ENCODE peak calls at places on chromosomes 11 and 22, in eight cellular contexts. B is brain microvascular endothelial cell; K is BE2C; Q is fibroblast of lung; V is CD8-positive, alpha-beta T cell; F is kidney epithelial cell; E is tibial nerve; L is gastrocnemius medialis. O is an unnamed sample. For H3K36me3, the result is how much of the 10 kb centered on the place peaks cover.

GRCh38 chr11:36030707-36031365 is 87.0 kb downstream of the LDLRAD3 start:
- DNase-seq in B (no peak), K (peak), Q (peak), V (no peak), F (no peak), E (no peak), L (peak), O (no peak)

GRCh38 chr11:124194696-124195418 is 11.7 kb downstream of the OR10D3 start:
- DNase-seq in B (peak), K (peak), Q (peak), V (peak), F (peak), E (peak), L (no peak), O (peak)

GRCh38 chr22:41775976-41776375 is 24.5 kb upstream of the CCDC134 start:
- DNase-seq in B (no peak), K (no peak), Q (no peak), V (no peak), F (no peak), E (no peak), L (no peak), O (no peak)

GRCh38 chr11:117998201-117998579 is 12.0 kb downstream of the IL10RA start:
- DNase-seq in B (no peak), K (no peak), Q (no peak), V (no peak), F (no peak), E (no peak), L (no peak), O (no peak)

GRCh38 chr11:64537876-64538275 is 53.1 kb upstream of the SLC22A12 start:
- DNase-seq in B (no peak), K (no peak), Q (no peak), V (no peak), F (no peak), E (no peak), L (no peak), O (no peak)

GRCh38 chr11:74771139-74771538 is 22.5 kb downstream of the RNF169 start:
- DNase-seq in B (no peak), K (no peak), Q (no peak), V (no peak), F (no peak), E (no peak), L (no peak), O (no peak)

GRCh38 chr11:39365809-39366436 is 2093.5 kb downstream of the LRRC4C start:
- DNase-seq in B (no peak), K (no peak), Q (peak), V (no peak), F (peak), E (no peak), L (no peak), O (no peak)

GRCh38 chr11:57779275-57779674 is 17.7 kb downstream of the CTNND1 start:
- DNase-seq in B (peak), K (no peak), Q (peak), V (no peak), F (peak), E (peak), L (no peak), O (no peak)

GRCh38 chr22:38725900-38726655 is 20.3 kb downstream of the GTPBP1 start:
- DNase-seq in B (no peak), K (no peak), Q (no peak), V (no peak), F (no peak), E (no peak), L (no peak), O (no peak)

GRCh38 chr11:8971917-8972316 is 7.7 kb upstream of the TMEM9B start:
- DNase-seq in B (no peak), K (no peak), Q (no peak), V (no peak), F (no peak), E (no peak), L (no peak), O (no peak)

GRCh38 chr22:29700949-29701927 is 18.6 kb upstream of the CABP7 start:
- DNase-seq in B (no peak), K (peak), Q (peak), V (no peak), F (peak), E (no peak), L (no peak), O (no peak)

GRCh38 chr11:117523680-117524079 is 196.0 kb downstream of the CEP164 start:
- DNase-seq in B (peak), K (no peak), Q (peak), V (no peak), F (no peak), E (no peak), L (no peak), O (no peak)

GRCh38 chr11:107549253-107549953 is 16.1 kb downstream of the ALKBH8 start:
- DNase-seq in B (peak), K (peak), Q (no peak), V (no peak), F (no peak), E (no peak), L (no peak), O (no peak)

GRCh38 chr11:63915961-63916836 is 765 bp downstream of the RCOR2 start:
- DNase-seq in B (no peak), K (peak), Q (no peak), V (no peak), F (no peak), E (peak), L (peak), O (no peak)

GRCh38 chr22:40855960-40856512 is 403 bp downstream of the ST13 start:
- DNase-seq in B (peak), K (peak), Q (peak), V (no peak), F (no peak), E (peak), L (peak), O (no peak)

GRCh38 chr11:97009613-97010012 is 619.8 kb downstream of the JRKL start:
- DNase-seq in B (no peak), K (no peak), Q (no peak), V (no peak), F (no peak), E (no peak), L (no peak), O (no peak)

GRCh38 chr11:69576069-69576782 is 64.7 kb upstream of the CCND1 start:
- DNase-seq in B (no peak), K (peak), Q (no peak), V (no peak), F (no peak), E (no peak), L (no peak), O (peak)

GRCh38 chr11:36235750-36236149 is 53.5 kb downstream of the COMMD9 start:
- DNase-seq in B (peak), K (no peak), Q (peak), V (no peak), F (no peak), E (no peak), L (no peak), O (no peak)

GRCh38 chr11:63858628-63859550 is 20.0 kb downstream of the MARK2 start:
- DNase-seq in B (peak), K (no peak), Q (peak), V (no peak), F (no peak), E (peak), L (peak), O (peak)

GRCh38 chr11:98365185-98365584 is 655.6 kb upstream of the CNTN5 start:
- DNase-seq in B (no peak), K (no peak), Q (no peak), V (no peak), F (no peak), E (no peak), L (no peak), O (no peak)

GRCh38 chr22:49259870-49260615 is 567.6 kb downstream of the BRD1 start:
- DNase-seq in B (no peak), K (no peak), Q (no peak), V (no peak), F (no peak), E (no peak), L (no peak), O (no peak)

GRCh38 chr11:73931039-73931645 is 19.7 kb upstream of the DNAJB13 start:
- DNase-seq in B (peak), K (peak), Q (peak), V (no peak), F (peak), E (no peak), L (no peak), O (no peak)

GRCh38 chr11:14905104-14906033 is 13.3 kb upstream of the CYP2R1 start:
- DNase-seq in B (no peak), K (no peak), Q (peak), V (peak), F (no peak), E (peak), L (peak), O (peak)

GRCh38 chr11:111663820-111664219 is 61.6 kb downstream of the SIK2 start:
- DNase-seq in B (peak), K (peak), Q (peak), V (no peak), F (no peak), E (peak), L (peak), O (no peak)

GRCh38 chr11:114154271-114155047 is 94.9 kb downstream of the ZBTB16 start:
- DNase-seq in B (no peak), K (no peak), Q (no peak), V (no peak), F (no peak), E (peak), L (peak), O (peak)

GRCh38 chr22:35330258-35330861 is 30.7 kb downstream of the TOM1 start:
- DNase-seq in B (peak), K (peak), Q (peak), V (peak), F (no peak), E (peak), L (peak), O (peak)

GRCh38 chr22:49042877-49043859 is 784.5 kb downstream of the BRD1 start:
- DNase-seq in B (no peak), K (no peak), Q (no peak), V (no peak), F (no peak), E (no peak), L (no peak), O (peak)

GRCh38 chr22:49765091-49765771 is 62.4 kb downstream of the BRD1 start:
- DNase-seq in B (no peak), K (peak), Q (no peak), V (no peak), F (no peak), E (no peak), L (peak), O (peak)

GRCh38 chr11:109426442-109426841 is 4.5 kb downstream of the C11orf87 start:
- DNase-seq in B (no peak), K (no peak), Q (no peak), V (no peak), F (no peak), E (no peak), L (no peak), O (no peak)

GRCh38 chr22:27866136-27867091 is 52.6 kb downstream of the PITPNB start:
- DNase-seq in B (no peak), K (no peak), Q (peak), V (no peak), F (peak), E (peak), L (peak), O (no peak)

GRCh38 chr11:64123102-64123434 is 42.8 kb downstream of the MACROD1 start:
- DNase-seq in B (no peak), K (peak), Q (peak), V (no peak), F (no peak), E (no peak), L (peak), O (no peak)

GRCh38 chr11:28460348-28460747 is 352.2 kb downstream of the METTL15 start:
- DNase-seq in B (no peak), K (no peak), Q (peak), V (no peak), F (no peak), E (no peak), L (no peak), O (no peak)

GRCh38 chr22:27804683-27805297 is 3.2 kb upstream of the MN1 start:
- DNase-seq in B (no peak), K (peak), Q (peak), V (peak), F (no peak), E (peak), L (peak), O (peak)

GRCh38 chr11:16195659-16196058 is 160.7 kb downstream of the SOX6 start:
- DNase-seq in B (peak), K (no peak), Q (peak), V (no peak), F (no peak), E (no peak), L (no peak), O (no peak)

GRCh38 chr11:103709366-103709765 is 327.1 kb upstream of the DDI1 start:
- DNase-seq in B (no peak), K (no peak), Q (no peak), V (no peak), F (no peak), E (no peak), L (no peak), O (no peak)

GRCh38 chr22:17942721-17943120 is 81.6 kb downstream of the MICAL3 start:
- DNase-seq in B (no peak), K (no peak), Q (no peak), V (no peak), F (no peak), E (no peak), L (no peak), O (no peak)

GRCh38 chr11:71400216-71400615 is 48.0 kb downstream of the DHCR7 start:
- DNase-seq in B (no peak), K (no peak), Q (no peak), V (no peak), F (no peak), E (no peak), L (no peak), O (no peak)

GRCh38 chr11:71396548-71397123 is 51.6 kb downstream of the DHCR7 start:
- DNase-seq in B (no peak), K (no peak), Q (no peak), V (no peak), F (no peak), E (no peak), L (no peak), O (no peak)

GRCh38 chr11:71395774-71396173 is 52.4 kb downstream of the DHCR7 start:
- DNase-seq in B (no peak), K (no peak), Q (no peak), V (no peak), F (no peak), E (no peak), L (no peak), O (no peak)

GRCh38 chr11:71397328-71397860 is 50.8 kb downstream of the DHCR7 start:
- DNase-seq in B (no peak), K (no peak), Q (no peak), V (no peak), F (no peak), E (no peak), L (no peak), O (no peak)

GRCh38 chr11:71397961-71398360 is 50.2 kb downstream of the DHCR7 start:
- DNase-seq in B (no peak), K (no peak), Q (no peak), V (no peak), F (no peak), E (no peak), L (no peak), O (no peak)
- H3K36me3 ChIP-seq in B (under half), K (under half), Q (under half), V (under half), F (under half), E (under half), L (under half), O (under half)

DNA sequence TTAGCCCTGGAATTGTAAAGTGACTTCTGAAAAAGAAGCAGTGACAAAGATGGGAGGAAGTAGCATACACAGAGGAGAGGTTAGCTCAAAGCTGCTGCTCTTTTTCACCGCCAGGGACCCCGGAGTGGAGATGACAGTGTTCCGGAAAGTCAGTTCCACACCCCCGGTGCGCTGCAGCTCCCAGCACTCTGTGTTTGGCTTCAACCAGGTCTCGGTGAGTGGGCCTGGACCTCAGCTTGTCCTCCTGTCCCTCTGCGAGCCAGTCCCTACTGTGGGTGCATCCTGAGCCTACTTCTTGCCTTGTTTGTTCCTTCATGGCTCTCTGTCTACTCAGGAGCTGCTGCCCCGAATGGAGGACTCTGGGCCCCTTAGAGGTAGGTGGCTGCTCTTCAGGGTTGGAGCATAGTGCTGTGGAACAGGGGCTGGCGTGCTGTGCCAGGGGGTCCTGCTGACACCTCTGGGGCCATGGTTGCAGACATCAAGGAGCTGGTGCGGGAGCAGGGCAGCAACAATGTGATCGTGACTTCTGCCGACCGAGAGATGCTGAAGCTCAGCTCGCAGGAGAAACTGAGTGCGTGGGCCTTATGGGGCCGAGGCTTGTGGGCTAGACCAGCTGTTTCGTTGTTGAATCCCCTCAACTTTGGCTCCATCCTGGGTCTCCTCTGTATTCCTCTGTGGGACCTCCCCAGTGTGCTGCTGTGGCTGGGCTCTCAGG is 1.7 kb downstream of the PCNX3 start:
- DNase-seq in B (no peak), K (no peak), Q (no peak), V (no peak), F (no peak), E (no peak), L (no peak), O (no peak)
- H3K36me3 ChIP-seq in B (under half), K (under half), Q (under half), V (under half), F (under half), E (under half), L (under half), O (half or more)

GRCh38 chr11:10494636-10495463 is 39.8 kb downstream of the AMPD3 start:
- DNase-seq in B (no peak), K (no peak), Q (no peak), V (no peak), F (no peak), E (no peak), L (peak), O (no peak)
- H3K36me3 ChIP-seq in B (under half), K (under half), Q (under half), V (under half), F (under half), E (under half), L (half or more), O (under half)

GRCh38 chr22:25193130-25193529 is 6.5 kb upstream of the CRYBB3 start:
- DNase-seq in B (no peak), K (no peak), Q (no peak), V (no peak), F (no peak), E (no peak), L (no peak), O (no peak)

GRCh38 chr22:25193548-25193947 is 6.1 kb upstream of the CRYBB3 start:
- DNase-seq in B (no peak), K (no peak), Q (no peak), V (no peak), F (no peak), E (no peak), L (no peak), O (no peak)

GRCh38 chr22:25197335-25197734 is 2.3 kb upstream of the CRYBB3 start:
- DNase-seq in B (no peak), K (no peak), Q (no peak), V (no peak), F (no peak), E (no peak), L (no peak), O (no peak)

GRCh38 chr22:25196326-25196725 is 3.3 kb upstream of the CRYBB3 start:
- DNase-seq in B (no peak), K (no peak), Q (no peak), V (no peak), F (no peak), E (no peak), L (no peak), O (no peak)

DNA sequence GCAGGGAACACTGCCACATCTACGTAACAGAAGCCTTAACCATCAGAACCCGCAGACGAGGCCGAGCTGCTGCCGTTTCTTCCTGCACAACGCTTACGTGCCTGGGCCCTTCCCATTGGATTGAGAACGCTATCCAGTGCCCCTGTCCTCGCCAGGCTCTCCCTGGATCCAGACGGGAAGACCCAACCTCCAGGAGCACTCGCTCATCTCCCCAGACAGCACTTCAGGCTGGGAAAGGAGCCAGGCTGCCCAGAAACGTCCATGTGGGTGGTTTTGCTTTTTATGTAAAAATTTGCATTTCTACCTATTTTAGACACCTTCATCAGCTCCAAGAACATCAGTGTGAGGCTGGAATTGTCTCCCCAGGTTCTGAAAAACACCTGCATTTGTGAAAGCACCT is 7.3 kb upstream of the CRYBB3 start:
- DNase-seq in B (no peak), K (no peak), Q (no peak), V (no peak), F (no peak), E (no peak), L (no peak), O (no peak)
- H3K36me3 ChIP-seq in B (under half), K (under half), Q (under half), V (under half), F (under half), E (under half), L (under half), O (half or more)

DNA sequence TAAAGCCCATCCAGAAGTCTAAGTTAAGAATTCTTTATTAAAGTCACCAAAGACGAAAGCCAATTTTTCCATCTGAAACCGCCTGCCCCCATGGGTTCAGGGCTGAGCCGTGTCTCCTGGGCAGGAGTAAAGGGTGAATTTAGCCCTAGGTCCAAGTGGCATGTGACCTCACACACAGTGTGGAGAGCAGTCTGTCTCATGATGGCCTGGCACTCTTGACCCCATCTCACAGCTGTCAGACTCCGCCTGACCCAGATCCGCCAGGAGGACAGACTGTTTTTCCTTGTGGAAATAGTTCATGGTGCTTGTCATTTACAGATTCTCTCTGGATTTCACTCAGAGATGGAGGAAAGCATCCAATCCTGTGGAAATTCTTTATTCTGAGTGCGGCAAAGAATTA is 109.7 kb downstream of the GALNT18 start:
- DNase-seq in B (no peak), K (no peak), Q (no peak), V (no peak), F (no peak), E (no peak), L (peak), O (no peak)
- H3K36me3 ChIP-seq in B (under half), K (under half), Q (under half), V (under half), F (under half), E (under half), L (under half), O (under half)

GRCh38 chr11:67397536-67397935 is 4.1 kb downstream of the PPP1CA start:
- DNase-seq in B (no peak), K (peak), Q (no peak), V (no peak), F (no peak), E (no peak), L (no peak), O (no peak)
- H3K36me3 ChIP-seq in B (under half), K (under half), Q (under half), V (under half), F (under half), E (under half), L (under half), O (under half)

DNA sequence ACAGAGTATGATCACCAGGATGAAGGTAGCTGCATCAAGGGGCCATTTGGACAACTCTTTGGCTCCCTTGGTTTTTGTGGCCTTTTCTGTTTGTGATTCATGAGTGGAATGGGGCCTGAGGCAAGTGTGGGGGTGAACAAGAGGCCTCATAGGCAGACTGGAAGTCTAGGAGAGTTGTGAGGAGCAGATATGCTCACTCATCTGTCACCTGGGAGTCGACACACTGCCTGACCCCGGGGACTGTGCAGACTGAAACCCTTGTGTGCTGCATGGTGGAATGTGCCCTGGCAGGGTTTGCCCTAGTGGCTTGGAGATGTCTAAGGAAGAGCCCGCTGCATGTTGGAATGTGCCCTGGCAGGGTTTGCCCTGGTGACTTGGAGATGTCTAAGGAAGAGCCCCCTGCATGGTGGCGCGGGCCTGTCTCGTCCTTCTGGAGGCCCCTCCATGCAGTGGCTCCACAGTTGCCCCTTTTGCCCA is 60.0 kb downstream of the MED15 start:
- DNase-seq in B (no peak), K (no peak), Q (peak), V (no peak), F (no peak), E (no peak), L (no peak), O (no peak)
- H3K36me3 ChIP-seq in B (half or more), K (half or more), Q (under half), V (under half), F (under half), E (under half), L (half or more), O (half or more)